ENCODE peak calls at places on chromosomes 5 and 9, in four cellular contexts. H is K562, C is SK-N-SH, L is GM12878. B is an unnamed sample.
A peak's percentile ranks its signal among the peaks of the same experiment; 100 is the strongest.

GRCh38 chr9:125161284-125161918 is 18.1 kb upstream of the SCAI start:
- DNase-seq in L (no peak), C (no peak), H (no peak), B (no peak)

GRCh38 chr9:31916591-31917223 is 467.7 kb upstream of the ACO1 start:
- DNase-seq in L (no peak), C (no peak), H (no peak), B (no peak)

GRCh38 chr5:77638204-77638762 is at the start of gene OTP:
- DNase-seq in C (peak; percentile 31), H (no peak), L (no peak), B (no peak)

GRCh38 chr5:172771439-172772111 is 580 bp upstream of the DUSP1 start:
- DNase-seq in L (no peak), H (peak; percentile 44), C (no peak), B (no peak)

GRCh38 chr5:125868035-125868434 is 555.2 kb upstream of the GRAMD2B start:
- DNase-seq in H (no peak), L (no peak), C (no peak), B (no peak)

GRCh38 chr5:17808566-17808965 is 174.3 kb downstream of the TAF11L14 start:
- DNase-seq in C (no peak), L (no peak), H (no peak), B (no peak)

GRCh38 chr9:108953983-108954574 is 19.9 kb downstream of the ABITRAM start:
- DNase-seq in H (peak; percentile 47), C (peak; percentile 40), L (no peak), B (peak; percentile 57)

GRCh38 chr5:180333661-180334060 is 19.5 kb downstream of the GFPT2 start:
- DNase-seq in H (no peak), L (no peak), C (no peak), B (peak; percentile 81)

GRCh38 chr5:39080597-39081204 is 6.5 kb upstream of the RICTOR start:
- DNase-seq in H (peak; percentile 85), C (peak; percentile 63), L (no peak), B (peak; percentile 64)

GRCh38 chr9:69996947-69997346 is 46.7 kb upstream of the MAMDC2 start:
- DNase-seq in C (no peak), H (no peak), L (no peak), B (no peak)
- TF ChIP-seq CHD2 in C (no peak), H (no peak), L (no peak), B (no peak)

GRCh38 chr5:69212022-69212421 is 22.6 kb downstream of the CENPH start:
- DNase-seq in H (no peak), C (no peak), L (no peak), B (no peak)
- TF ChIP-seq RCOR1 in H (no peak), C (no peak), L (no peak), B (no peak)

GRCh38 chr9:120931278-120932085 is 4.9 kb upstream of the TRAF1 start:
- DNase-seq in H (no peak), C (no peak), L (peak; percentile 93), B (no peak)
- TF ChIP-seq CHD2 in H (no peak), C (no peak), L (peak; percentile 69), B (no peak)

DNA sequence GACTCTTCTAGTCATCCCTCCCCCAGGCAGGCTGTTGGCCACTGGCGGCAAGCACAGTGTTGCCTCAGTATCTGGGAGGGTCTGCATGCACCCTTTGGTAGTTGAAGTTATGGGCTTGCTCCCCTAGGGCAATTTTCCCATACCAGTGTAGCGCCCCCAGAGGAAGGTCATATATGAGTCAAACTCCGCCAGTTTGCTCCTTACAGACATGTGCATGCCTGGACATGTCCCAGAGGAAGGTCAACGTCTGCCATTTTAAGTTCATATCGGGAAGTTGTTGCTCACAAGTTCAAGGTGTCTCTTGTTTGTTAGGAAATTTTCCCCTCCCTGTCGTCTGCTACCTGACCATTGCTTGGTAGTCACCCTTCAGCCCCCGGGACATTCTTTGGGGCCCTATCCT is 51.3 kb upstream of the MROH2B start:
- DNase-seq in H (peak; percentile 25), L (no peak), C (no peak), B (peak; percentile 21)
- TF ChIP-seq RCOR1 in H (no peak), L (no peak), C (no peak), B (no peak)

GRCh38 chr5:19920761-19921160 is 67.2 kb downstream of the CDH18 start:
- DNase-seq in L (no peak), C (no peak), H (no peak), B (no peak)

DNA sequence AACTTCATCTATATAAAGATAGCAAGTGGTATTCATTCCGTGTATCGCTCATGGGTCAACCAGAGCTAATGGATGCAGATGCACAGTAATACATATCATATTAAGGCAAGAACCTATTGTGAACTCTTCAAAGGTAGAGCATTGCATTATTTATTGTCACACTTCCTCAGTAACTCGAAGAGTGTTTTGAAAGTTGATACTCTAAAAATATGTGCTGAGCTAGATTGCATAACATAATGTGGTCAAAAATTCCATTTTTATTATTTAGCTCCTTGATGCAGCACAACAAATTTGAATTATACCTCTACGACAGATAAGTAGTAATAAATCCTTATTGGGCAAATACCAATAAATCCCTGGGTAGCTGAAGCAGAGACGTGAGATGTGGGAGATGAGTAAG is 70.4 kb downstream of the CDH18 start:
- DNase-seq in L (no peak), H (no peak), C (no peak), B (no peak)
- TF ChIP-seq CHD2 in L (no peak), H (no peak), C (no peak), B (no peak)

GRCh38 chr5:153211052-153211451 is 279.4 kb upstream of the GRIA1 start:
- DNase-seq in L (no peak), H (no peak), C (no peak), B (no peak)
- TF ChIP-seq RCOR1 in L (no peak), H (no peak), C (no peak), B (no peak)

GRCh38 chr5:152994040-152994439 is 496.4 kb upstream of the GRIA1 start:
- DNase-seq in C (no peak), L (no peak), H (no peak), B (no peak)
- TF ChIP-seq CHD2 in C (no peak), L (no peak), H (no peak), B (no peak)

GRCh38 chr9:18393340-18394130 is 80.4 kb upstream of the ADAMTSL1 start:
- DNase-seq in H (no peak), L (no peak), C (no peak), B (peak; percentile 88)
- TF ChIP-seq RCOR1 in H (no peak), L (no peak), C (no peak), B (no peak)